ENCODE peak calls at places on chromosomes 13 and 19, in four cellular contexts. C is aorta, U is omental fat pad, J is GOT3. H is an unnamed sample.

GRCh38 chr19:11693505-11694499 is 44.9 kb downstream of the ZNF823 start:
- DNase-seq in J (no peak), U (no peak), C (no peak), H (peak)

GRCh38 chr13:63408227-63409202 is 1992.9 kb upstream of the PCDH20 start:
- DNase-seq in J (no peak), C (no peak), U (no peak), H (no peak)

GRCh38 chr13:112441779-112442310 is 65.7 kb downstream of the SPACA7 start:
- DNase-seq in J (no peak), U (no peak), C (no peak), H (no peak)

GRCh38 chr13:99419591-99420243 is 81.6 kb upstream of the TM9SF2 start:
- DNase-seq in J (no peak), C (no peak), U (no peak), H (no peak)

GRCh38 chr19:30328096-30328495 is 44.1 kb upstream of the ZNF536 start:
- DNase-seq in U (no peak), C (no peak), J (no peak), H (no peak)

GRCh38 chr19:42198676-42199439 is 18.6 kb downstream of the DEDD2 start:
- DNase-seq in J (no peak), C (peak), U (no peak), H (no peak)

GRCh38 chr19:32581704-32582164 is 744 bp downstream of the PDCD5 start:
- DNase-seq in U (no peak), J (no peak), C (no peak), H (peak)

GRCh38 chr13:110771194-110771593 is 57.7 kb downstream of the ING1 start:
- DNase-seq in C (no peak), J (no peak), U (no peak), H (no peak)

GRCh38 chr19:56080669-56081401 is 40.3 kb downstream of the ZNF787 start:
- DNase-seq in C (peak), J (no peak), U (peak), H (no peak)

GRCh38 chr19:28313633-28314032 is 899.3 kb downstream of the UQCRFS1 start:
- DNase-seq in J (no peak), C (no peak), U (no peak), H (no peak)

GRCh38 chr13:62336507-62336906 is 920.9 kb upstream of the PCDH20 start:
- DNase-seq in J (no peak), C (no peak), U (no peak), H (no peak)

GRCh38 chr13:49569993-49570689 is 15.2 kb downstream of the RCBTB1 start:
- DNase-seq in U (no peak), C (no peak), J (no peak), H (no peak)

GRCh38 chr13:71218960-71219359 is 648.0 kb downstream of the DACH1 start:
- DNase-seq in J (no peak), U (no peak), C (no peak), H (peak)

GRCh38 chr13:105446197-105446596 is 1089.3 kb downstream of the EFNB2 start:
- DNase-seq in C (no peak), U (no peak), J (no peak), H (no peak)

GRCh38 chr13:65653548-65654078 is 1576.5 kb downstream of the PCDH9 start:
- DNase-seq in J (no peak), C (no peak), U (no peak), H (no peak)

GRCh38 chr13:38262211-38262610 is 87.4 kb upstream of the UFM1 start:
- DNase-seq in U (no peak), J (no peak), C (no peak), H (no peak)

GRCh38 chr13:43408274-43408673 is 378.5 kb downstream of the ENOX1 start:
- DNase-seq in U (no peak), J (no peak), C (no peak), H (no peak)

GRCh38 chr19:6459356-6460098 is at the start of gene SLC25A23:
- DNase-seq in J (no peak), U (no peak), C (peak), H (peak)

GRCh38 chr13:31913459-31913858 is 118.1 kb upstream of the FRY start:
- DNase-seq in C (no peak), U (no peak), J (no peak), H (no peak)

GRCh38 chr19:31349160-31349881 is at the start of gene TSHZ3:
- DNase-seq in C (peak), U (no peak), J (no peak), H (no peak)

GRCh38 chr13:49627831-49628652 is at the start of gene ARL11:
- DNase-seq in C (peak), J (no peak), U (no peak), H (no peak)

GRCh38 chr13:20499986-20500385 is 25.7 kb downstream of the CRYL1 start:
- DNase-seq in J (no peak), C (no peak), U (no peak), H (no peak)

GRCh38 chr13:51380269-51380668 is 40.8 kb downstream of the SERPINE3 start:
- DNase-seq in U (no peak), J (no peak), C (no peak), H (peak)

GRCh38 chr13:89514534-89515312 is 1832.8 kb upstream of the MIR17HG start:
- DNase-seq in J (no peak), U (no peak), C (no peak), H (peak)

GRCh38 chr19:37505958-37506386 is 767 bp upstream of the ZNF793 start:
- DNase-seq in C (no peak), J (no peak), U (no peak), H (no peak)

GRCh38 chr13:21012841-21013681 is 48.3 kb downstream of the LATS2 start:
- DNase-seq in U (no peak), J (no peak), C (no peak), H (no peak)

GRCh38 chr13:32430018-32430747 is 2.3 kb upstream of the N4BP2L1 start:
- DNase-seq in U (no peak), C (no peak), J (no peak), H (no peak)

GRCh38 chr13:33676045-33676699 is 141.8 kb upstream of the RFC3 start:
- DNase-seq in J (no peak), U (no peak), C (no peak), H (no peak)

GRCh38 chr19:42433503-42434260 is 6.5 kb upstream of the LIPE start:
- DNase-seq in U (no peak), J (peak), C (peak), H (peak)

GRCh38 chr13:21395953-21396352 is 63.1 kb downstream of the ZDHHC20 start:
- DNase-seq in J (no peak), C (no peak), U (no peak), H (no peak)

GRCh38 chr13:109288151-109288709 is 498.2 kb downstream of the IRS2 start:
- DNase-seq in C (no peak), J (no peak), U (no peak), H (no peak)

GRCh38 chr19:10797541-10798256 is 38.3 kb downstream of the TMED1 start:
- DNase-seq in J (no peak), C (no peak), U (no peak), H (no peak)

H was measured in RKO.